ENCODE peak calls at places on chromosomes 2 and 18, in five cellular contexts. One of them, this sample, is unnamed.

GRCh38 chr2:106885326-106885725 is 641 bp downstream of the ST6GAL2 start:
- ATAC-seq in T-helper 17 cell: no peak
- ATAC-seq in central memory CD8-positive, alpha-beta T cell: no peak
- ATAC-seq in stimulated activated effector memory CD8-positive, alpha-beta T cell treated with anti-CD3 and anti-CD28 coated beads, Interleukin-12 subunit alpha, Interleukin-12 subunit beta, amount 100 ng/mL, for 72 hours: no peak
- ATAC-seq in T-cell: no peak
- ATAC-seq in this sample: no peak

GRCh38 chr18:3773303-3773702 is 323.3 kb downstream of the TGIF1 start:
- ATAC-seq in T-helper 17 cell: no peak
- ATAC-seq in central memory CD8-positive, alpha-beta T cell: no peak
- ATAC-seq in stimulated activated effector memory CD8-positive, alpha-beta T cell treated with anti-CD3 and anti-CD28 coated beads, Interleukin-12 subunit alpha, Interleukin-12 subunit beta, amount 100 ng/mL, for 72 hours: no peak
- ATAC-seq in T-cell: no peak
- ATAC-seq in this sample: no peak

GRCh38 chr2:151043484-151043883 is 218.2 kb downstream of the RBM43 start:
- ATAC-seq in T-helper 17 cell: no peak
- ATAC-seq in central memory CD8-positive, alpha-beta T cell: no peak
- ATAC-seq in stimulated activated effector memory CD8-positive, alpha-beta T cell treated with anti-CD3 and anti-CD28 coated beads, Interleukin-12 subunit alpha, Interleukin-12 subunit beta, amount 100 ng/mL, for 72 hours: no peak
- ATAC-seq in T-cell: no peak
- ATAC-seq in this sample: no peak

GRCh38 chr2:42289222-42289621 is 71.8 kb downstream of the COX7A2L start:
- ATAC-seq in T-helper 17 cell: no peak
- ATAC-seq in central memory CD8-positive, alpha-beta T cell: no peak
- ATAC-seq in stimulated activated effector memory CD8-positive, alpha-beta T cell treated with anti-CD3 and anti-CD28 coated beads, Interleukin-12 subunit alpha, Interleukin-12 subunit beta, amount 100 ng/mL, for 72 hours: peak
- ATAC-seq in T-cell: no peak
- ATAC-seq in this sample: no peak

GRCh38 chr18:79519751-79520472 is 124.2 kb downstream of the NFATC1 start:
- ATAC-seq in T-helper 17 cell: no peak
- ATAC-seq in central memory CD8-positive, alpha-beta T cell: no peak
- ATAC-seq in stimulated activated effector memory CD8-positive, alpha-beta T cell treated with anti-CD3 and anti-CD28 coated beads, Interleukin-12 subunit alpha, Interleukin-12 subunit beta, amount 100 ng/mL, for 72 hours: no peak
- ATAC-seq in T-cell: peak
- ATAC-seq in this sample: peak

GRCh38 chr18:4060427-4061281 is 394.5 kb downstream of the DLGAP1 start:
- ATAC-seq in T-helper 17 cell: no peak
- ATAC-seq in central memory CD8-positive, alpha-beta T cell: no peak
- ATAC-seq in stimulated activated effector memory CD8-positive, alpha-beta T cell treated with anti-CD3 and anti-CD28 coated beads, Interleukin-12 subunit alpha, Interleukin-12 subunit beta, amount 100 ng/mL, for 72 hours: no peak
- ATAC-seq in T-cell: no peak
- ATAC-seq in this sample: no peak

GRCh38 chr2:69013837-69014796 is 1.1 kb downstream of the ANTXR1 start:
- ATAC-seq in T-helper 17 cell: no peak
- ATAC-seq in central memory CD8-positive, alpha-beta T cell: no peak
- ATAC-seq in stimulated activated effector memory CD8-positive, alpha-beta T cell treated with anti-CD3 and anti-CD28 coated beads, Interleukin-12 subunit alpha, Interleukin-12 subunit beta, amount 100 ng/mL, for 72 hours: peak
- ATAC-seq in T-cell: no peak
- ATAC-seq in this sample: no peak

GRCh38 chr18:79380816-79381806 is 14.6 kb upstream of the NFATC1 start:
- ATAC-seq in T-helper 17 cell: peak
- ATAC-seq in central memory CD8-positive, alpha-beta T cell: peak
- ATAC-seq in stimulated activated effector memory CD8-positive, alpha-beta T cell treated with anti-CD3 and anti-CD28 coated beads, Interleukin-12 subunit alpha, Interleukin-12 subunit beta, amount 100 ng/mL, for 72 hours: peak
- ATAC-seq in T-cell: peak
- ATAC-seq in this sample: peak

GRCh38 chr2:232255033-232255432 is 123.5 kb upstream of the ALPP start:
- ATAC-seq in T-helper 17 cell: no peak
- ATAC-seq in central memory CD8-positive, alpha-beta T cell: no peak
- ATAC-seq in stimulated activated effector memory CD8-positive, alpha-beta T cell treated with anti-CD3 and anti-CD28 coated beads, Interleukin-12 subunit alpha, Interleukin-12 subunit beta, amount 100 ng/mL, for 72 hours: no peak
- ATAC-seq in T-cell: no peak
- ATAC-seq in this sample: no peak

GRCh38 chr2:53913721-53914120 is 54.0 kb upstream of the GPR75 start:
- ATAC-seq in T-helper 17 cell: peak
- ATAC-seq in central memory CD8-positive, alpha-beta T cell: peak
- ATAC-seq in stimulated activated effector memory CD8-positive, alpha-beta T cell treated with anti-CD3 and anti-CD28 coated beads, Interleukin-12 subunit alpha, Interleukin-12 subunit beta, amount 100 ng/mL, for 72 hours: peak
- ATAC-seq in T-cell: peak
- ATAC-seq in this sample: peak

GRCh38 chr18:41881285-41881684 is 73.7 kb upstream of the PIK3C3 start:
- ATAC-seq in T-helper 17 cell: no peak
- ATAC-seq in central memory CD8-positive, alpha-beta T cell: no peak
- ATAC-seq in stimulated activated effector memory CD8-positive, alpha-beta T cell treated with anti-CD3 and anti-CD28 coated beads, Interleukin-12 subunit alpha, Interleukin-12 subunit beta, amount 100 ng/mL, for 72 hours: no peak
- ATAC-seq in T-cell: no peak
- ATAC-seq in this sample: no peak

GRCh38 chr18:36442717-36443116 is 145.2 kb downstream of the FHOD3 start:
- ATAC-seq in T-helper 17 cell: no peak
- ATAC-seq in central memory CD8-positive, alpha-beta T cell: no peak
- ATAC-seq in stimulated activated effector memory CD8-positive, alpha-beta T cell treated with anti-CD3 and anti-CD28 coated beads, Interleukin-12 subunit alpha, Interleukin-12 subunit beta, amount 100 ng/mL, for 72 hours: no peak
- ATAC-seq in T-cell: no peak
- ATAC-seq in this sample: no peak

GRCh38 chr2:99651930-99652670 is 162.3 kb upstream of the REV1 start:
- ATAC-seq in T-helper 17 cell: no peak
- ATAC-seq in central memory CD8-positive, alpha-beta T cell: no peak
- ATAC-seq in stimulated activated effector memory CD8-positive, alpha-beta T cell treated with anti-CD3 and anti-CD28 coated beads, Interleukin-12 subunit alpha, Interleukin-12 subunit beta, amount 100 ng/mL, for 72 hours: no peak
- ATAC-seq in T-cell: no peak
- ATAC-seq in this sample: no peak

GRCh38 chr2:174846941-174847938 is 83.0 kb upstream of the CHRNA1 start:
- ATAC-seq in T-helper 17 cell: peak
- ATAC-seq in central memory CD8-positive, alpha-beta T cell: no peak
- ATAC-seq in stimulated activated effector memory CD8-positive, alpha-beta T cell treated with anti-CD3 and anti-CD28 coated beads, Interleukin-12 subunit alpha, Interleukin-12 subunit beta, amount 100 ng/mL, for 72 hours: no peak
- ATAC-seq in T-cell: no peak
- ATAC-seq in this sample: no peak

GRCh38 chr2:109455731-109456691 is 157.8 kb downstream of the SEPTIN10 start:
- ATAC-seq in T-helper 17 cell: no peak
- ATAC-seq in central memory CD8-positive, alpha-beta T cell: no peak
- ATAC-seq in stimulated activated effector memory CD8-positive, alpha-beta T cell treated with anti-CD3 and anti-CD28 coated beads, Interleukin-12 subunit alpha, Interleukin-12 subunit beta, amount 100 ng/mL, for 72 hours: no peak
- ATAC-seq in T-cell: no peak
- ATAC-seq in this sample: no peak

GRCh38 chr2:176686328-176686727 is 417.1 kb downstream of the MTX2 start:
- ATAC-seq in T-helper 17 cell: no peak
- ATAC-seq in central memory CD8-positive, alpha-beta T cell: no peak
- ATAC-seq in stimulated activated effector memory CD8-positive, alpha-beta T cell treated with anti-CD3 and anti-CD28 coated beads, Interleukin-12 subunit alpha, Interleukin-12 subunit beta, amount 100 ng/mL, for 72 hours: peak
- ATAC-seq in T-cell: no peak
- ATAC-seq in this sample: no peak

GRCh38 chr2:15348028-15348427 is 213.1 kb downstream of the NBAS start:
- ATAC-seq in T-helper 17 cell: no peak
- ATAC-seq in central memory CD8-positive, alpha-beta T cell: no peak
- ATAC-seq in stimulated activated effector memory CD8-positive, alpha-beta T cell treated with anti-CD3 and anti-CD28 coated beads, Interleukin-12 subunit alpha, Interleukin-12 subunit beta, amount 100 ng/mL, for 72 hours: no peak
- ATAC-seq in T-cell: no peak
- ATAC-seq in this sample: no peak

GRCh38 chr18:22176622-22177495 is 7.5 kb downstream of the GATA6 start:
- ATAC-seq in T-helper 17 cell: no peak
- ATAC-seq in central memory CD8-positive, alpha-beta T cell: no peak
- ATAC-seq in stimulated activated effector memory CD8-positive, alpha-beta T cell treated with anti-CD3 and anti-CD28 coated beads, Interleukin-12 subunit alpha, Interleukin-12 subunit beta, amount 100 ng/mL, for 72 hours: no peak
- ATAC-seq in T-cell: no peak
- ATAC-seq in this sample: peak

GRCh38 chr18:23851470-23852002 is 162.3 kb downstream of the LAMA3 start:
- ATAC-seq in T-helper 17 cell: no peak
- ATAC-seq in central memory CD8-positive, alpha-beta T cell: no peak
- ATAC-seq in stimulated activated effector memory CD8-positive, alpha-beta T cell treated with anti-CD3 and anti-CD28 coated beads, Interleukin-12 subunit alpha, Interleukin-12 subunit beta, amount 100 ng/mL, for 72 hours: no peak
- ATAC-seq in T-cell: no peak
- ATAC-seq in this sample: no peak

GRCh38 chr2:69628325-69629038 is 15.1 kb downstream of the AAK1 start:
- ATAC-seq in T-helper 17 cell: peak
- ATAC-seq in central memory CD8-positive, alpha-beta T cell: peak
- ATAC-seq in stimulated activated effector memory CD8-positive, alpha-beta T cell treated with anti-CD3 and anti-CD28 coated beads, Interleukin-12 subunit alpha, Interleukin-12 subunit beta, amount 100 ng/mL, for 72 hours: peak
- ATAC-seq in T-cell: peak
- ATAC-seq in this sample: peak

GRCh38 chr2:152385718-152386117 is 50.7 kb downstream of the FMNL2 start:
- ATAC-seq in T-helper 17 cell: no peak
- ATAC-seq in central memory CD8-positive, alpha-beta T cell: no peak
- ATAC-seq in stimulated activated effector memory CD8-positive, alpha-beta T cell treated with anti-CD3 and anti-CD28 coated beads, Interleukin-12 subunit alpha, Interleukin-12 subunit beta, amount 100 ng/mL, for 72 hours: no peak
- ATAC-seq in T-cell: no peak
- ATAC-seq in this sample: no peak

GRCh38 chr2:232879618-232880494 is 9.8 kb downstream of the SNORC start:
- ATAC-seq in T-helper 17 cell: no peak
- ATAC-seq in central memory CD8-positive, alpha-beta T cell: no peak
- ATAC-seq in stimulated activated effector memory CD8-positive, alpha-beta T cell treated with anti-CD3 and anti-CD28 coated beads, Interleukin-12 subunit alpha, Interleukin-12 subunit beta, amount 100 ng/mL, for 72 hours: no peak
- ATAC-seq in T-cell: no peak
- ATAC-seq in this sample: no peak

GRCh38 chr2:157497603-157498314 is 53.9 kb upstream of the CYTIP start:
- ATAC-seq in T-helper 17 cell: peak
- ATAC-seq in central memory CD8-positive, alpha-beta T cell: peak
- ATAC-seq in stimulated activated effector memory CD8-positive, alpha-beta T cell treated with anti-CD3 and anti-CD28 coated beads, Interleukin-12 subunit alpha, Interleukin-12 subunit beta, amount 100 ng/mL, for 72 hours: peak
- ATAC-seq in T-cell: peak
- ATAC-seq in this sample: peak

GRCh38 chr2:188181884-188182283 is 109.8 kb upstream of the GULP1 start:
- ATAC-seq in T-helper 17 cell: no peak
- ATAC-seq in central memory CD8-positive, alpha-beta T cell: no peak
- ATAC-seq in stimulated activated effector memory CD8-positive, alpha-beta T cell treated with anti-CD3 and anti-CD28 coated beads, Interleukin-12 subunit alpha, Interleukin-12 subunit beta, amount 100 ng/mL, for 72 hours: no peak
- ATAC-seq in T-cell: no peak
- ATAC-seq in this sample: no peak

GRCh38 chr18:79005653-79006052 is 26.0 kb downstream of the SALL3 start:
- ATAC-seq in T-helper 17 cell: no peak
- ATAC-seq in central memory CD8-positive, alpha-beta T cell: no peak
- ATAC-seq in stimulated activated effector memory CD8-positive, alpha-beta T cell treated with anti-CD3 and anti-CD28 coated beads, Interleukin-12 subunit alpha, Interleukin-12 subunit beta, amount 100 ng/mL, for 72 hours: no peak
- ATAC-seq in T-cell: no peak
- ATAC-seq in this sample: no peak

GRCh38 chr2:113175736-113176695 is 2.2 kb downstream of the PSD4 start:
- ATAC-seq in T-helper 17 cell: no peak
- ATAC-seq in central memory CD8-positive, alpha-beta T cell: no peak
- ATAC-seq in stimulated activated effector memory CD8-positive, alpha-beta T cell treated with anti-CD3 and anti-CD28 coated beads, Interleukin-12 subunit alpha, Interleukin-12 subunit beta, amount 100 ng/mL, for 72 hours: no peak
- ATAC-seq in T-cell: no peak
- ATAC-seq in this sample: peak

GRCh38 chr2:61775956-61776570 is 77.8 kb downstream of the FAM161A start:
- ATAC-seq in T-helper 17 cell: no peak
- ATAC-seq in central memory CD8-positive, alpha-beta T cell: no peak
- ATAC-seq in stimulated activated effector memory CD8-positive, alpha-beta T cell treated with anti-CD3 and anti-CD28 coated beads, Interleukin-12 subunit alpha, Interleukin-12 subunit beta, amount 100 ng/mL, for 72 hours: no peak
- ATAC-seq in T-cell: no peak
- ATAC-seq in this sample: peak

GRCh38 chr2:8680931-8681760 is 710 bp upstream of the ID2 start:
- ATAC-seq in T-helper 17 cell: peak
- ATAC-seq in central memory CD8-positive, alpha-beta T cell: peak
- ATAC-seq in stimulated activated effector memory CD8-positive, alpha-beta T cell treated with anti-CD3 and anti-CD28 coated beads, Interleukin-12 subunit alpha, Interleukin-12 subunit beta, amount 100 ng/mL, for 72 hours: peak
- ATAC-seq in T-cell: peak
- ATAC-seq in this sample: peak

GRCh38 chr18:40962784-40963183 is 992.2 kb upstream of the PIK3C3 start:
- ATAC-seq in T-helper 17 cell: no peak
- ATAC-seq in central memory CD8-positive, alpha-beta T cell: no peak
- ATAC-seq in stimulated activated effector memory CD8-positive, alpha-beta T cell treated with anti-CD3 and anti-CD28 coated beads, Interleukin-12 subunit alpha, Interleukin-12 subunit beta, amount 100 ng/mL, for 72 hours: no peak
- ATAC-seq in T-cell: no peak
- ATAC-seq in this sample: no peak

GRCh38 chr2:54545700-54546450 is 89.7 kb downstream of the SPTBN1 start:
- ATAC-seq in T-helper 17 cell: no peak
- ATAC-seq in central memory CD8-positive, alpha-beta T cell: no peak
- ATAC-seq in stimulated activated effector memory CD8-positive, alpha-beta T cell treated with anti-CD3 and anti-CD28 coated beads, Interleukin-12 subunit alpha, Interleukin-12 subunit beta, amount 100 ng/mL, for 72 hours: peak
- ATAC-seq in T-cell: no peak
- ATAC-seq in this sample: no peak